ENCODE peak calls at places on chromosome 6, in five cellular contexts. G is aorta, D is foreskin fibroblast, Q is fibroblast of pulmonary artery, W is ovary. K is an unnamed sample.

GRCh38 chr6:12313992-12314589 is 23.9 kb downstream of the EDN1 start:
- DNase-seq in G (no peak), D (peak; percentile 70), Q (peak; percentile 69), W (no peak), K (peak; percentile 100)

GRCh38 chr6:126748141-126748540 is 370.3 kb upstream of the RSPO3 start:
- DNase-seq in G (no peak), D (peak; percentile 35), Q (no peak), W (no peak), K (no peak)

GRCh38 chr6:1786455-1787108 is 176.9 kb downstream of the FOXC1 start:
- DNase-seq in G (no peak), D (no peak), Q (no peak), W (no peak), K (no peak)

GRCh38 chr6:95093154-95093553 is 484.2 kb upstream of the MANEA start:
- DNase-seq in G (no peak), D (no peak), Q (no peak), W (no peak), K (peak; percentile 85)

GRCh38 chr6:156191895-156192294 is 585.3 kb upstream of the ARID1B start:
- DNase-seq in G (no peak), D (no peak), Q (no peak), W (no peak), K (no peak)

GRCh38 chr6:17729223-17730077 is 22.7 kb upstream of the NUP153 start:
- DNase-seq in G (no peak), D (no peak), Q (no peak), W (no peak), K (peak; percentile 60)

GRCh38 chr6:121794630-121795029 is 359.2 kb downstream of the GJA1 start:
- DNase-seq in G (peak; percentile 50), D (peak; percentile 94), Q (peak; percentile 79), W (no peak), K (peak; percentile 95)

GRCh38 chr6:143223895-143224294 is 163.2 kb downstream of the AIG1 start:
- DNase-seq in G (no peak), D (peak; percentile 59), Q (peak; percentile 52), W (peak; percentile 58), K (no peak)

GRCh38 chr6:4300917-4301316 is 165.5 kb upstream of the ECI2 start:
- DNase-seq in G (no peak), D (no peak), Q (no peak), W (no peak), K (no peak)

GRCh38 chr6:43911625-43912577 is 141.9 kb downstream of the VEGFA start:
- DNase-seq in G (no peak), D (no peak), Q (no peak), W (no peak), K (no peak)

GRCh38 chr6:44487002-44487401 is 99.5 kb downstream of the CDC5L start:
- DNase-seq in G (no peak), D (no peak), Q (no peak), W (no peak), K (no peak)

GRCh38 chr6:44022296-44022661 is 105.0 kb downstream of the MRPL14 start:
- DNase-seq in G (no peak), D (no peak), Q (no peak), W (no peak), K (peak; percentile 75)

GRCh38 chr6:27332692-27333641 is 20.9 kb upstream of the POM121L2 start:
- DNase-seq in G (no peak), D (peak; percentile 41), Q (peak; percentile 57), W (peak; percentile 46), K (peak; percentile 71)

GRCh38 chr6:140193269-140193668 is 818.8 kb upstream of the CITED2 start:
- DNase-seq in G (no peak), D (no peak), Q (no peak), W (no peak), K (no peak)

DNA sequence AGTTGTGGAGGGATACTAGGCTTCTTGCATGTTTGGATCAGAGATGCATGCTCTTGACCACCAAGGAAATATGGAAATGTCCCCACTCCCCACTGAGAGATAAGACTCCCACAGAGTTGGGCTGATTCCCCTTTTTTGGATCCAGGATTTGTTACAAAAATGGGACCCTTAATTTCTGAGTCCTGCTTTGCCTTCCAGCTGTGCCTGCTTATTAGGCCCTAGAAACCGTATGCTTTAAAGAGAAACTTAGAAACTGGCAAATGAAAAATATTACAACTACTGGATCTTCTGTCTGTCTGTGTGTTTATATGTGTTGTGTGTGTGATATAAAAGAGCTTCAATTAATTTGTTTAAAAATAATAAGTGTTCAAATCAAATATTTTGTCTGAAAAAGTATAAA is 817.6 kb upstream of the CITED2 start:
- DNase-seq in G (no peak), D (no peak), Q (no peak), W (no peak), K (no peak)
- H3K4me3 ChIP-seq in G (no peak overlapping the region), D (no peak overlapping the region), Q (no peak overlapping the region), W (no peak overlapping the region), K (no peak overlapping the region)

GRCh38 chr6:144583614-144583954 is 298.4 kb downstream of the UTRN start:
- DNase-seq in G (no peak), D (no peak), Q (no peak), W (no peak), K (no peak)
- H3K4me3 ChIP-seq in G (no peak overlapping the region), D (peak overlapping the region; percentile 20), Q (no peak overlapping the region), W (no peak overlapping the region), K (no peak overlapping the region)

GRCh38 chr6:113586413-113586812 is 270.7 kb upstream of the MARCKS start:
- DNase-seq in G (no peak), D (peak; percentile 55), Q (peak; percentile 56), W (no peak), K (peak; percentile 46)
- H3K4me3 ChIP-seq in G (no peak overlapping the region), D (no peak overlapping the region), Q (no peak overlapping the region), W (no peak overlapping the region), K (no peak overlapping the region)

GRCh38 chr6:140985679-140986275 is 1146.9 kb upstream of the GJE1 start:
- DNase-seq in G (no peak), D (no peak), Q (no peak), W (no peak), K (no peak)

GRCh38 chr6:140993515-140993914 is 1139.2 kb upstream of the GJE1 start:
- DNase-seq in G (no peak), D (no peak), Q (no peak), W (no peak), K (no peak)

GRCh38 chr6:140987364-140988135 is 1145.2 kb upstream of the GJE1 start:
- DNase-seq in G (no peak), D (no peak), Q (no peak), W (no peak), K (no peak)

GRCh38 chr6:140992678-140993077 is 1140.0 kb upstream of the GJE1 start:
- DNase-seq in G (no peak), D (no peak), Q (no peak), W (no peak), K (no peak)

DNA sequence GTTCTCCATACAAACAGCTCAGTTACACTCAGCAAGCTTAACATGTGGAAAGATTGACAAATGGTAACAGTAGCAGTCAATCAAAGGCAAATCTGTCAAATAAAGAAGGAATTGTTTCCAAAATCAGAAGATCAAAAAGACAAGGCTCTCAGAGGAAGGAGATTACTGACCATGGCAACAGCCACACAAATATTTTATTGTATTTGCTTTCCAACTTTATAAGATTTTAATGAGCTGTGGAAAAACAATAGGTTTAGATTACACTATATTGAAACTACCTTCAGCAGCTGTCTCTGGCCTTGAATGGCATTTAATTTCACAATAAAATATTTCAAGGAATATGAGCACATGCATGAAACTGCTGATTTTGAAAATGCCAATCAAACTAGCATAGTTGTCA is 1143.9 kb upstream of the GJE1 start:
- DNase-seq in G (no peak), D (no peak), Q (peak; percentile 22), W (no peak), K (no peak)
- H3K4me3 ChIP-seq in G (no peak overlapping the region), D (no peak overlapping the region), Q (no peak overlapping the region), W (no peak overlapping the region), K (no peak overlapping the region)

GRCh38 chr6:159455700-159456274 is 237.3 kb downstream of the SOD2 start:
- DNase-seq in G (no peak), D (no peak), Q (no peak), W (no peak), K (no peak)
- H3K4me3 ChIP-seq in G (no peak overlapping the region), D (no peak overlapping the region), Q (no peak overlapping the region), W (no peak overlapping the region), K (no peak overlapping the region)

GRCh38 chr6:100465701-100466409 is 1.1 kb upstream of the SIM1 start:
- DNase-seq in G (no peak), D (no peak), Q (no peak), W (no peak), K (no peak)
- H3K4me3 ChIP-seq in G (no peak overlapping the region), D (peak overlapping the region; percentile 71), Q (no peak overlapping the region), W (no peak overlapping the region), K (no peak overlapping the region)

DNA sequence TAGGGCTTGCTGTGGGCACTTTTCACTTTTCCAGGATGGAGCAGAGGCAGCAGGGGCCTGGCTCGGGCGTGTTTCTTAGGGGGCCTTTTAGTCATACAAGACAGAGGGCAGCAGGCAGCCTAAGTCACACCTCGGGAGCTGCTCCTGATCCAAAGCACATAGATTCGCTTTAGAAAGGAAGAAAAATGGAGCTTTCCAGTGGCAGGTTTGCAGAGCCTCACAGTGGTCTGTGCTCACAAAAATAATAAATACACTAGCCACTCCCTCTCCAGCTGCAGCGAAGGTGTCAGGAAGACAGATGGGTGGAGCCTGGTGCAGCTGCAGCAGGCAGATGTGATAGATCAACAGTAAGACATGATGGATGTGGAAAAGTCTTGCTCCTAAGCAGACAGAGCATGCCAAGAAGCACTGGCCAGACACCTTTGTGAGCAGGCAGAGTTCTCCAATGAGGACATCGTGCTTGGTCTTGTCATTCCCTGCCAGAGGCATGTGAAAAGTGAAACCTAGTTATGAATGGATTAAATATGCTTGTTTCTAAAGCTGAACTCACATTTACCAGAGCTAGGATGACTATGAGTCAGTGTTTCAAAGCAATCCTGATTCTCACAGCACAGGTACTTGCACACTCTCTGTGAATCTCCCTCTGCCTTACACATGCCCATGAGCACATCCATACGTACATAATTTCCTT is 111.4 kb downstream of the SCML4 start:
- DNase-seq in G (no peak), D (no peak), Q (peak; percentile 29), W (no peak), K (peak; percentile 82)
- H3K4me3 ChIP-seq in G (no peak overlapping the region), D (peak overlapping the region; percentile 26), Q (peak overlapping the region; percentile 28), W (peak overlapping the region; percentile 2), K (no peak overlapping the region)

K was measured in bronchial epithelial cell.